ENCODE peak calls at places on chromosomes 1 and 21, in four cellular contexts. One of them, this sample, is unnamed.

GRCh38 chr1:67711850-67712202 is 26.8 kb downstream of the GADD45A start:
- DNase-seq in astrocyte of the cerebellum: no peak
- DNase-seq in iPS-NIHi11: no peak
- DNase-seq in RWPE1: no peak
- DNase-seq in this sample: no peak

GRCh38 chr1:205458777-205459566 is 3.1 kb upstream of the BLACAT1 start:
- DNase-seq in RWPE1: no peak
- DNase-seq in iPS-NIHi11: peak
- DNase-seq in astrocyte of the cerebellum: peak
- DNase-seq in this sample: no peak

GRCh38 chr1:169925505-169926482 is 32.1 kb upstream of the SCYL3 start:
- DNase-seq in iPS-NIHi11: no peak
- DNase-seq in RWPE1: no peak
- DNase-seq in astrocyte of the cerebellum: no peak
- DNase-seq in this sample: no peak

GRCh38 chr1:54934869-54935268 is 45.6 kb upstream of the TMEM61 start:
- DNase-seq in astrocyte of the cerebellum: peak
- DNase-seq in iPS-NIHi11: no peak
- DNase-seq in RWPE1: no peak
- DNase-seq in this sample: no peak

GRCh38 chr1:156123356-156124196 is 9.1 kb downstream of the LMNA start:
- DNase-seq in astrocyte of the cerebellum: peak
- DNase-seq in RWPE1: peak
- DNase-seq in iPS-NIHi11: peak
- DNase-seq in this sample: no peak

GRCh38 chr1:25800538-25801377 is 765 bp downstream of the SELENON start:
- DNase-seq in astrocyte of the cerebellum: no peak
- DNase-seq in iPS-NIHi11: peak
- DNase-seq in RWPE1: no peak
- DNase-seq in this sample: no peak

GRCh38 chr1:193211539-193211938 is 25.1 kb upstream of the B3GALT2 start:
- DNase-seq in astrocyte of the cerebellum: peak
- DNase-seq in RWPE1: peak
- DNase-seq in iPS-NIHi11: no peak
- DNase-seq in this sample: no peak

GRCh38 chr21:33948096-33948950 is 32.7 kb upstream of the ATP5PO start:
- DNase-seq in astrocyte of the cerebellum: no peak
- DNase-seq in iPS-NIHi11: peak
- DNase-seq in RWPE1: peak
- DNase-seq in this sample: peak

GRCh38 chr1:2635271-2636010 is 2.6 kb upstream of the MMEL1 start:
- DNase-seq in RWPE1: no peak
- DNase-seq in iPS-NIHi11: no peak
- DNase-seq in astrocyte of the cerebellum: no peak
- DNase-seq in this sample: no peak

GRCh38 chr1:227764019-227764391 is 28.8 kb downstream of the SNAP47 start:
- DNase-seq in astrocyte of the cerebellum: no peak
- DNase-seq in iPS-NIHi11: no peak
- DNase-seq in RWPE1: peak
- DNase-seq in this sample: no peak

GRCh38 chr1:230219174-230220067 is 152.4 kb downstream of the GALNT2 start:
- DNase-seq in RWPE1: no peak
- DNase-seq in iPS-NIHi11: no peak
- DNase-seq in astrocyte of the cerebellum: no peak
- DNase-seq in this sample: no peak

GRCh38 chr1:22341791-22342605 is 109.7 kb upstream of the ZBTB40 start:
- DNase-seq in RWPE1: no peak
- DNase-seq in iPS-NIHi11: no peak
- DNase-seq in astrocyte of the cerebellum: no peak
- DNase-seq in this sample: no peak

GRCh38 chr21:38869946-38870345 is 64.2 kb downstream of the ETS2 start:
- DNase-seq in astrocyte of the cerebellum: no peak
- DNase-seq in iPS-NIHi11: no peak
- DNase-seq in RWPE1: no peak
- DNase-seq in this sample: no peak

GRCh38 chr1:75083848-75084514 is 50.2 kb upstream of the LHX8 start:
- DNase-seq in astrocyte of the cerebellum: no peak
- DNase-seq in iPS-NIHi11: no peak
- DNase-seq in RWPE1: peak
- DNase-seq in this sample: no peak

GRCh38 chr1:192550922-192551534 is 24.5 kb upstream of the RGS1 start:
- DNase-seq in astrocyte of the cerebellum: peak
- DNase-seq in iPS-NIHi11: no peak
- DNase-seq in RWPE1: peak
- DNase-seq in this sample: no peak

GRCh38 chr1:225483818-225484656 is 56.2 kb upstream of the LBR start:
- DNase-seq in iPS-NIHi11: no peak
- DNase-seq in astrocyte of the cerebellum: no peak
- DNase-seq in RWPE1: no peak
- DNase-seq in this sample: no peak

GRCh38 chr1:35031103-35031452 is 667 bp downstream of the ZMYM6 start:
- DNase-seq in astrocyte of the cerebellum: peak
- DNase-seq in iPS-NIHi11: peak
- DNase-seq in RWPE1: peak
- DNase-seq in this sample: peak

GRCh38 chr1:157505481-157506272 is 46.6 kb downstream of the FCRL5 start:
- DNase-seq in RWPE1: peak
- DNase-seq in iPS-NIHi11: peak
- DNase-seq in astrocyte of the cerebellum: peak
- DNase-seq in this sample: no peak

GRCh38 chr1:213326666-213327317 is 275.8 kb downstream of the RPS6KC1 start:
- DNase-seq in iPS-NIHi11: no peak
- DNase-seq in astrocyte of the cerebellum: peak
- DNase-seq in RWPE1: no peak
- DNase-seq in this sample: no peak

GRCh38 chr1:174974711-174975111 is 25.0 kb upstream of the CACYBP start:
- DNase-seq in astrocyte of the cerebellum: no peak
- DNase-seq in iPS-NIHi11: no peak
- DNase-seq in RWPE1: no peak
- DNase-seq in this sample: no peak

GRCh38 chr1:37085393-37085792 is 51.1 kb upstream of the GRIK3 start:
- DNase-seq in iPS-NIHi11: peak
- DNase-seq in RWPE1: no peak
- DNase-seq in astrocyte of the cerebellum: no peak
- DNase-seq in this sample: no peak

GRCh38 chr1:87279966-87280535 is 48.6 kb upstream of the LMO4 start:
- DNase-seq in RWPE1: no peak
- DNase-seq in iPS-NIHi11: no peak
- DNase-seq in astrocyte of the cerebellum: no peak
- DNase-seq in this sample: no peak

GRCh38 chr1:161736332-161736969 is 13.1 kb upstream of the DUSP12 start:
- DNase-seq in astrocyte of the cerebellum: no peak
- DNase-seq in RWPE1: peak
- DNase-seq in iPS-NIHi11: no peak
- DNase-seq in this sample: no peak

GRCh38 chr1:159132271-159132881 is 39.0 kb upstream of the CADM3 start:
- DNase-seq in astrocyte of the cerebellum: peak
- DNase-seq in RWPE1: peak
- DNase-seq in iPS-NIHi11: peak
- DNase-seq in this sample: peak

GRCh38 chr1:160367934-160368923 is 1.4 kb downstream of the NHLH1 start:
- DNase-seq in RWPE1: no peak
- DNase-seq in astrocyte of the cerebellum: no peak
- DNase-seq in iPS-NIHi11: no peak
- DNase-seq in this sample: no peak

GRCh38 chr1:54153548-54154439 is 994 bp upstream of the CDCP2 start:
- DNase-seq in RWPE1: peak
- DNase-seq in astrocyte of the cerebellum: peak
- DNase-seq in iPS-NIHi11: peak
- DNase-seq in this sample: no peak

GRCh38 chr1:248821101-248821500 is 4.6 kb downstream of the SH3BP5L start:
- DNase-seq in RWPE1: no peak
- DNase-seq in iPS-NIHi11: no peak
- DNase-seq in astrocyte of the cerebellum: peak
- DNase-seq in this sample: no peak

GRCh38 chr1:202958544-202959275 is 598 bp upstream of the ADIPOR1 start:
- DNase-seq in astrocyte of the cerebellum: no peak
- DNase-seq in iPS-NIHi11: no peak
- DNase-seq in RWPE1: no peak
- DNase-seq in this sample: no peak

GRCh38 chr1:234408757-234409156 is 35.5 kb downstream of the COA6 start:
- DNase-seq in astrocyte of the cerebellum: no peak
- DNase-seq in RWPE1: no peak
- DNase-seq in iPS-NIHi11: no peak
- DNase-seq in this sample: peak

GRCh38 chr1:111963985-111964738 is 25.3 kb downstream of the KCND3 start:
- DNase-seq in iPS-NIHi11: no peak
- DNase-seq in RWPE1: no peak
- DNase-seq in astrocyte of the cerebellum: no peak
- DNase-seq in this sample: no peak

GRCh38 chr1:207004931-207005830 is 27.4 kb downstream of the C1orf116 start:
- DNase-seq in astrocyte of the cerebellum: peak
- DNase-seq in RWPE1: peak
- DNase-seq in iPS-NIHi11: peak
- DNase-seq in this sample: peak

GRCh38 chr1:112673589-112674439 is 645 bp upstream of the MOV10 start:
- DNase-seq in RWPE1: peak
- DNase-seq in iPS-NIHi11: no peak
- DNase-seq in astrocyte of the cerebellum: peak
- DNase-seq in this sample: no peak

GRCh38 chr1:209667701-209668100 is 7.5 kb upstream of the G0S2 start:
- DNase-seq in RWPE1: no peak
- DNase-seq in astrocyte of the cerebellum: no peak
- DNase-seq in iPS-NIHi11: no peak
- DNase-seq in this sample: no peak

This sample was measured in effector CD4-positive, alpha-beta T cell.